ENCODE peak calls at places on chromosomes 5 and 9, in eight cellular contexts. V is endothelial cell; G is astrocyte of the cerebellum; A is AG09319; Y is mucosa of descending colon; P is endodermal cell; T is CD4-positive, alpha-beta T cell; H is neural crest cell. U is an unnamed sample.
A peak's percentile ranks its signal among the peaks of the same experiment; 100 is the strongest.

GRCh38 chr9:124341455-124342170 is 73.6 kb downstream of the PSMB7 start:
- DNase-seq in G (no peak), A (no peak), H (no peak), Y (peak; percentile 30), P (no peak), V (no peak), T (no peak), U (no peak)

GRCh38 chr9:113622600-113623400 is 159.3 kb downstream of the RGS3 start:
- DNase-seq in G (peak; percentile 88), H (no peak), T (no peak), P (peak; percentile 96), A (no peak), Y (no peak), V (no peak), U (no peak)

GRCh38 chr5:8756498-8757084 is 789.3 kb downstream of the SEMA5A start:
- DNase-seq in P (peak; percentile 70), Y (no peak), H (peak; percentile 28), A (no peak), G (peak; percentile 36), V (peak; percentile 22), T (no peak), U (no peak)

GRCh38 chr5:171429543-171429910 is 10.1 kb downstream of the FGF18 start:
- DNase-seq in G (no peak), T (no peak), P (no peak), H (no peak), V (no peak), Y (peak; percentile 11), A (no peak), U (no peak)

GRCh38 chr5:150112211-150113046 is 26.1 kb upstream of the CSF1R start:
- DNase-seq in A (peak; percentile 54), G (peak; percentile 87), P (peak; percentile 63), H (no peak), V (no peak), T (no peak), Y (no peak), U (no peak)

GRCh38 chr5:539469-540214 is 15.4 kb upstream of the SLC9A3 start:
- DNase-seq in H (no peak), G (no peak), P (no peak), T (no peak), Y (no peak), V (no peak), A (no peak), U (no peak)

GRCh38 chr9:99490736-99491135 is 268.7 kb downstream of the SEC61B start:
- DNase-seq in T (no peak), P (no peak), A (peak; percentile 88), Y (no peak), V (no peak), H (no peak), G (no peak), U (no peak)

GRCh38 chr9:117796681-117797080 is 92.5 kb downstream of the TLR4 start:
- DNase-seq in V (no peak), G (peak; percentile 5), A (no peak), T (no peak), P (no peak), H (no peak), Y (no peak), U (no peak)

GRCh38 chr9:124659099-124659659 is 111.9 kb downstream of the NR6A1 start:
- DNase-seq in V (peak; percentile 57), G (peak; percentile 74), H (peak; percentile 69), Y (peak; percentile 84), P (peak; percentile 84), A (peak; percentile 93), T (peak; percentile 4), U (peak; percentile 38)

GRCh38 chr5:31530541-31531265 is 1.2 kb downstream of the DROSHA start:
- DNase-seq in A (no peak), T (no peak), H (no peak), P (no peak), V (no peak), Y (no peak), G (no peak), U (no peak)

GRCh38 chr9:113573303-113573958 is 109.9 kb downstream of the RGS3 start:
- DNase-seq in V (no peak), H (no peak), A (no peak), T (no peak), G (no peak), Y (no peak), P (peak; percentile 43), U (no peak)

GRCh38 chr5:139394123-139394653 is 716 bp downstream of the PROB1 start:
- DNase-seq in P (peak; percentile 91), V (peak; percentile 77), T (peak; percentile 62), H (peak; percentile 55), A (no peak), Y (peak; percentile 75), G (no peak), U (no peak)

GRCh38 chr9:137194388-137194787 is 5.9 kb downstream of the SSNA1 start:
- DNase-seq in V (no peak), P (no peak), G (no peak), H (no peak), T (no peak), Y (no peak), A (no peak), U (no peak)

GRCh38 chr5:148957591-148958202 is 105.2 kb downstream of the SH3TC2 start:
- DNase-seq in G (no peak), A (no peak), P (peak; percentile 88), H (peak; percentile 42), Y (no peak), T (peak; percentile 11), V (peak; percentile 67), U (no peak)

GRCh38 chr5:2135354-2135753 is 252.6 kb upstream of the IRX4 start:
- DNase-seq in H (no peak), A (no peak), G (no peak), T (no peak), P (peak; percentile 47), V (no peak), Y (no peak), U (no peak)

GRCh38 chr9:22211588-22212360 is 202.7 kb upstream of the CDKN2B start:
- DNase-seq in T (no peak), P (no peak), V (no peak), G (peak; percentile 97), Y (no peak), H (no peak), A (no peak), U (no peak)

GRCh38 chr9:68808481-68808880 is 103.4 kb downstream of the PIP5K1B start:
- DNase-seq in P (no peak), G (no peak), Y (no peak), T (no peak), H (no peak), A (no peak), V (no peak), U (no peak)

GRCh38 chr5:169151051-169151805 is 149.7 kb downstream of the SLIT3 start:
- DNase-seq in A (no peak), H (no peak), Y (no peak), P (peak; percentile 76), G (no peak), V (no peak), T (no peak), U (no peak)

GRCh38 chr5:169148066-169148740 is 152.7 kb downstream of the SLIT3 start:
- DNase-seq in V (no peak), G (no peak), T (no peak), A (no peak), P (no peak), Y (no peak), H (no peak), U (no peak)

GRCh38 chr5:169147542-169147941 is 153.4 kb downstream of the SLIT3 start:
- DNase-seq in P (no peak), G (no peak), V (no peak), T (no peak), H (no peak), A (no peak), Y (no peak), U (no peak)

GRCh38 chr5:169150108-169150507 is 150.8 kb downstream of the SLIT3 start:
- DNase-seq in G (no peak), V (no peak), Y (no peak), T (no peak), A (no peak), P (no peak), H (no peak), U (no peak)

GRCh38 chr5:169149317-169149716 is 151.6 kb downstream of the SLIT3 start:
- DNase-seq in G (no peak), H (peak; percentile 4), A (no peak), T (no peak), V (peak; percentile 15), P (peak; percentile 64), Y (no peak), U (no peak)
- TF ChIP-seq CTCF in G (peak; percentile 50), H (peak; percentile 49), A (peak; percentile 18), T (no peak), V (peak; percentile 26), P (peak; percentile 82), Y (no peak), U (no peak)

DNA sequence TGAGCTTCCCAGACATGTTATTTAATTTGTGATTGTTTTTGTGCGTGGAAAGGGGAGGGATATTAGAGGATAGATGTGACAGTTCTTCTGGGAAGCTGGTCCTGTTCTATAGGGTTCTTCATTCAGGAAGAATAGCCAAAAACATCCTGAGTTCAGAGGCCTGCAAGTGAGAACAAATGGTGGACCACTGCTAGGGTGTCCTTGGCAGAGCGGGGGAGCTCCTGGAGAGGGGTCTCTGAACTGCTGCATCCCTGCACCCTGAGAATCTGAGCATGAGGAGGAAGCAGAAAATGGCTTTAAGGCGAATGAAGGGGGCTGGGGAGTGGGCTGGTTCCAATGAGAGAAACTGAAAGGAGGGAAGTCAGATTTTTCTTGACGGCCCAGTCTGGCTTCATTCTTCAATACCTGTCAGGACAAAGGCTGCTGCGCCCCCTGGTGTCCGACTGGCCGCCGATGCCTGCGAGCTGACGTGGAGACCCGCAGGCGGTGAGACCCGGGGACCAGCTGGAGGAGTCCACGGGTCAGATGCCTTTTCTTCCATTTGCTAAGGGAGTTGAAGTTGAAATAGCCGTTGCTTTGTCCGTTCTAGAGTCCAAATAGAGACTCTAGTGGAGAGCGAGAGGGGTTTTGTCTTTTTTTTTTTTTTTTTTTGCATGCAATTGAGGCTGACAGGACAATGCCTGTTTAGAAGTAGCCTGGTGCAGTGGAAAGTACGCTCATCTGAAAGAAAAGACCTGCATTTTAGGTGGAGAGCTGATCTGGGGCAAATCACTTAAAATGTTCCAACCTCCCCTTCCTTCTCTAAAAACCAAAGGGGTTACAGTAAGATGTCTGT is 39.5 kb upstream of the NFIB start:
- DNase-seq in H (peak; percentile 98), V (peak; percentile 98), T (peak; percentile 49), G (peak; percentile 73), P (peak; percentile 99), Y (peak; percentile 83), A (peak; percentile 52), U (peak; percentile 99)
- TF ChIP-seq CTCF in H (peak; percentile 97), V (peak; percentile 94), T (peak; percentile 57), G (peak; percentile 89), P (peak; percentile 96), Y (peak; percentile 72), A (peak; percentile 98), U (peak; percentile 69)

GRCh38 chr9:35415769-35416427 is 74.0 kb upstream of the RUSC2 start:
- DNase-seq in A (no peak), T (no peak), G (no peak), V (no peak), Y (no peak), H (no peak), P (peak; percentile 80), U (no peak)
- TF ChIP-seq CTCF in A (no peak), T (no peak), G (no peak), V (no peak), Y (no peak), H (no peak), P (peak; percentile 76), U (no peak)

DNA sequence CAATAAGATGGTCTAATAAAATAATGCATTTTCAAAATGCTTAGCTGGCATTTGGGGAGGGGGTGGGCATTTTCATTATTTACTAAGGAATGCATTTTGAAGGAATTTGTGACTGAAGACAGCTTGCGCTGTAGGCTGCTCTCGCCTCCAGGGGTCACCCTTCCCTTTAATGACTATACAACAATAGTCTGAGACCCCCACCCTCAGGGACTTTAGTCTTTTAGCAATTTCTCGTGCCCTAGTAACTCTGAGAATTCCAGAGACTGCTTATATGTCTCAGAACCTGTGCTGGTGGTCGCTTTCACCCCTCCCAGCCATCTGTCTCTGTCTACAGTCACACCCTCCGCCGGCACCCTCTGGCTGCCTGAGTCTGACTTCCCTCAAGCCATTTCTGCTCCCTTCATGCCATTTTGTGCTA is 671.5 kb downstream of the NR2F1-AS1 start:
- DNase-seq in H (peak; percentile 65), Y (no peak), A (no peak), V (peak; percentile 53), G (peak; percentile 16), T (no peak), P (peak; percentile 81), U (no peak)
- TF ChIP-seq CTCF in H (peak; percentile 74), Y (no peak), A (peak; percentile 42), V (peak; percentile 70), G (peak; percentile 76), T (no peak), P (peak; percentile 93), U (no peak)

U was measured in omental fat pad.